ENCODE peak calls at places on chromosomes 2 and 18, in five cellular contexts. N, O, L, J and M are unnamed samples. For H3K9me3, the result is how much of the 10 kb centered on the place peaks cover.

GRCh38 chr2:24199968-24200590 is 25.2 kb downstream of the FAM228A start:
- DNase-seq in O (no peak), L (no peak), N (no peak), J (no peak), M (no peak)

GRCh38 chr2:173903611-173904394 is 61.4 kb downstream of the SP3 start:
- DNase-seq in J (no peak), L (no peak), N (no peak), O (no peak), M (no peak)

GRCh38 chr2:175205523-175205922 is 24.0 kb upstream of the ATP5MC3 start:
- DNase-seq in J (no peak), N (no peak), O (no peak), L (no peak), M (no peak)

GRCh38 chr2:118774458-118775133 is 72.9 kb downstream of the EN1 start:
- DNase-seq in J (peak), N (no peak), O (no peak), L (no peak), M (peak)

GRCh38 chr2:40611196-40611595 is 159.3 kb upstream of the SLC8A1 start:
- DNase-seq in L (no peak), J (no peak), O (no peak), N (no peak), M (no peak)

GRCh38 chr2:191037351-191037750 is 23.4 kb upstream of the STAT1 start:
- DNase-seq in O (no peak), L (no peak), J (no peak), N (no peak), M (no peak)

GRCh38 chr2:146978891-146979555 is 865.8 kb upstream of the ACVR2A start:
- DNase-seq in J (no peak), L (no peak), O (no peak), N (no peak), M (no peak)

GRCh38 chr2:27715318-27716165 is 51.9 kb downstream of the SLC4A1AP start:
- DNase-seq in O (no peak), J (no peak), L (no peak), N (peak), M (no peak)

GRCh38 chr2:19073522-19073921 is 284.9 kb downstream of the OSR1 start:
- DNase-seq in J (no peak), N (no peak), L (no peak), O (no peak), M (no peak)

GRCh38 chr18:49691177-49691608 is 122.1 kb downstream of the ACAA2 start:
- DNase-seq in O (no peak), N (no peak), J (no peak), L (no peak), M (no peak)

GRCh38 chr2:46091004-46091403 is 206.2 kb upstream of the EPAS1 start:
- DNase-seq in J (no peak), O (no peak), N (no peak), L (no peak), M (no peak)

DNA sequence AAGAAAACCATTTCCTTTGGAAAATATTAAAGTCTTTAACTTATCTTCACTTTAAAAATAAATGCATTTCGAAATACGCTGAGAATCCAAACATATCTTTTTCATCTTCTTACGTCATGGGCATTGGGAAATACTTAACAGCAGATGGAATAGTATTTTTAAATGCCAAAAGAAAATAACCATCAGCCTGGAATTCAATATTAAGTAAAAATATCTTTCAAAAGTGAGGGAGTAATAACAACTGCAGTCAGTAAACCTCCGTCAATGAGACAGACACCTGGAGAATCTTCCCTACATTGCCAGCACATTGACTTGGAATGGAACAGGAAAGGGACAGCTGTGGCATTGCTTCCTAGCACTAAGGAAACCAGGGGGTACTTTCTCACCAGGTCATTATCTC is 290.4 kb upstream of the TNP1 start:
- DNase-seq in L (no peak), J (no peak), N (no peak), O (no peak), M (no peak)
- H3K27ac ChIP-seq in L (no peak), J (no peak), N (no peak), O (no peak), M (no peak)

DNA sequence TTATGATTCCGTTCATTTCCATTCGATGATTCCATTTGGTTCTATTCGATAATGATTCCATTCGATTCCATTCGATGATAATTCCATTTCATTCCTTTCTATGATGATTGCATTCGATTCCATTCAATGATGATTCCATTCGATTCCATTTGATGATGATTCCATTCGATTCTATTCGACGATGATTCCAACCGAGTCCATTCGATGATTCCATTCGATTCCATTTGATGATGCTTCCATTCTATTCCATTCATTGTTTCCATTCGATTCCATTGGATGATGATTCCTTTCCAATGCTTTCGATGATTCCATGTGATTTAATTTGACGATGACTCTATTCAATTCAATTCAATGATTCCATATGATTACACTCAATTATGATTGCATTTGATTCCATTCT is 1093.5 kb downstream of the RPIA start:
- DNase-seq in J (no peak), L (no peak), N (no peak), O (no peak), M (no peak)
- H3K9me3 ChIP-seq in J (under half), L (under half), N (under half), O (under half), M (under half)

GRCh38 chr2:144515694-144516416 is 4.1 kb downstream of the ZEB2 start:
- DNase-seq in L (peak), O (no peak), J (peak), N (no peak), M (no peak)

GRCh38 chr2:144518744-144519596 is 949 bp downstream of the ZEB2 start:
- DNase-seq in O (no peak), L (peak), J (no peak), N (no peak), M (no peak)

GRCh38 chr2:144517825-144518699 is 1.9 kb downstream of the ZEB2 start:
- DNase-seq in L (peak), N (no peak), O (no peak), J (no peak), M (no peak)

GRCh38 chr2:144516417-144516980 is 3.4 kb downstream of the ZEB2 start:
- DNase-seq in L (no peak), N (no peak), J (no peak), O (no peak), M (peak)

GRCh38 chr2:144516981-144517824 is 2.7 kb downstream of the ZEB2 start:
- DNase-seq in N (peak), L (peak), J (peak), O (no peak), M (peak)
- H3K27ac ChIP-seq in N (peak), L (peak), J (peak), O (peak), M (peak)

DNA sequence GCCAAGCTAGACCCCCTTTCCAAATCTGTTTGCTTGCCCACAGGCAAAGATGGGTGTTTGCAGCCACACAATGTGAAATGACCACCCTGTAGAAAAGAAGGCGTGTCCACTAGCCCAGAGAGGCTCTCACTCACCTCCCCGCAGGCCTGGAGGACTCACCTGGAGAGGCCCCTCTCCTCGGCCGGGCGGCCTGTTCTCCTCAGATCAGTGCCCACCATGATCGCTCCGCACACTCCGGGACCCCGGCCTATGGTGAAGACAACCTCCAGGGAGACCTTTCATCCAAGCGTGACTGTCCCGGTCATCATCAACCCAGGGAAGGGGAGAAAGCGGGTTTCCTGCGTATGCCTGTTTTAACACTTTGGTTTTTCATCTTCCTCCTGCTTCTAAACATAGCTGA is 328.7 kb upstream of the SALL3 start:
- DNase-seq in O (no peak), L (no peak), N (no peak), J (no peak), M (no peak)
- H3K9me3 ChIP-seq in O (under half), L (under half), N (under half), J (under half), M (under half)

DNA sequence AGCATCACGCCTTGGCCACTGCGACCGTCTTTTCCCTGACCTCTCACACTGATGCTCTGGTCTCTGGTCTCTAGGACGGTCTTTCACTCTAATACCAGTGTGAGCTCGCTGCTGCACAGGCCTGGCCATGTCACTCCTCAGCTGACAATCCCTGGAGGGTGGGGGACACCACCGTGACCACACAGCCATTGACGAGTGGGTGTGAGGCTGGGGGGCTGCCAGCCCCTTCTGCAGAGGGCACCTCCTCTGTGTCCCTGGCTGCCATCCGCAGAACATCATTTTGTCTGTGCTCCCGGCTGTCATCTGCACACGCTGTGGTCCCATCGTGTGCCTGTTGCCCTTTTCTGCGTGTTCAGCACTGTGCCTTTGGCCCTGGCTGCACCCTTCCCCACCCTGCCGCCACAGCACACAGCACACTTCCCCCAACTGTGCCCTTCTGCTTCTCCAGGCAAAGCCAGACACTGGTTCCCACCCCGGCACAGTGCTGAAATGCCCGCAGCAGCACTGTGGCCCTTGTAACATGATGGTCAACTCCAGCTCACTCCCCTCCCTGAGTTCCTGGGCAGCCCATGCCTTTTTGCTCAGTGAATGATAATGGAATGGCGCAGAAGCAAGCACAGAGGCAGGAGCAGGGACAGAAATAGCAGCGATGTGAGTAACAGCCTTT is 30.4 kb upstream of the INHBB start:
- DNase-seq in O (peak), J (no peak), N (no peak), L (no peak), M (no peak)
- H3K27ac ChIP-seq in O (no peak), J (no peak), N (no peak), L (no peak), M (no peak)

GRCh38 chr18:70848329-70848728 is 559.5 kb downstream of the SOCS6 start:
- DNase-seq in O (no peak), N (no peak), J (no peak), L (no peak), M (no peak)
- H3K9me3 ChIP-seq in O (under half), N (under half), J (under half), L (under half), M (under half)

GRCh38 chr2:195322324-195322723 is 334.7 kb upstream of the SLC39A10 start:
- DNase-seq in O (no peak), J (peak), L (no peak), N (no peak), M (no peak)
- H3K27ac ChIP-seq in O (no peak), J (no peak), L (no peak), N (no peak), M (no peak)

GRCh38 chr2:151984424-151984823 is 114.4 kb downstream of the CACNB4 start:
- DNase-seq in J (no peak), L (no peak), O (no peak), N (no peak), M (no peak)
- H3K9me3 ChIP-seq in J (under half), L (under half), O (under half), N (under half), M (under half)

GRCh38 chr2:12035956-12036639 is 289.7 kb downstream of the LPIN1 start:
- DNase-seq in J (no peak), O (no peak), N (no peak), L (no peak), M (no peak)
- H3K27ac ChIP-seq in J (no peak), O (no peak), N (no peak), L (no peak), M (no peak)

GRCh38 chr2:88698027-88698413 is 6.5 kb downstream of the RPIA start:
- DNase-seq in L (no peak), J (no peak), O (no peak), N (no peak), M (no peak)
- H3K9me3 ChIP-seq in L (under half), J (under half), O (under half), N (under half), M (under half)